ENCODE peak calls at places on chromosome 1, in ten cellular contexts. O is AG10803, R is foreskin fibroblast, H is neural progenitor cell, F is tibial artery, X is Panc1, C is mucosa of descending colon, A is astrocyte, J is lower leg skin, K is left ventricle myocardium inferior. P is an unnamed sample.

GRCh38 chr1:235060607-235061470 is 67.8 kb downstream of the TOMM20 start:
- DNase-seq in R (no peak), X (no peak), H (peak; percentile 68), K (peak; percentile 33), A (no peak), C (peak; percentile 57), O (peak; percentile 58), F (no peak), J (peak; percentile 70), P (peak; percentile 25)

GRCh38 chr1:48674641-48675040 is 102.0 kb downstream of the BEND5 start:
- DNase-seq in F (no peak), R (peak; percentile 30), K (no peak), A (peak; percentile 82), C (no peak), O (peak; percentile 38), X (no peak), J (no peak), H (no peak), P (peak; percentile 41)

GRCh38 chr1:101440484-101440883 is 203.7 kb downstream of the S1PR1 start:
- DNase-seq in H (no peak), F (no peak), X (no peak), O (no peak), A (no peak), J (no peak), R (no peak), K (no peak), C (no peak), P (no peak)

GRCh38 chr1:116580446-116581322 is 9.9 kb upstream of the CD58 start:
- DNase-seq in R (no peak), C (no peak), J (no peak), O (peak; percentile 43), K (no peak), X (no peak), A (peak; percentile 51), H (no peak), F (no peak), P (peak; percentile 13)

GRCh38 chr1:181179980-181180964 is 91.8 kb downstream of the IER5 start:
- DNase-seq in K (peak; percentile 68), X (no peak), J (no peak), R (peak; percentile 66), H (peak; percentile 78), A (peak; percentile 58), F (no peak), C (no peak), O (peak; percentile 66), P (peak; percentile 65)

GRCh38 chr1:47449702-47450552 is 12.1 kb downstream of the FOXD2 start:
- DNase-seq in C (peak; percentile 67), H (peak; percentile 78), X (no peak), R (no peak), A (no peak), J (no peak), O (no peak), F (no peak), K (peak; percentile 31), P (peak; percentile 24)

GRCh38 chr1:64675718-64676345 is 69.0 kb upstream of the RAVER2 start:
- DNase-seq in K (no peak), C (no peak), O (peak; percentile 35), X (peak; percentile 20), R (peak; percentile 16), F (no peak), A (no peak), J (no peak), H (peak; percentile 19), P (peak; percentile 56)

GRCh38 chr1:230717251-230717650 is 3.3 kb upstream of the AGT start:
- DNase-seq in O (peak; percentile 3), R (no peak), F (no peak), X (no peak), K (no peak), J (no peak), C (no peak), A (peak; percentile 4), H (no peak), P (no peak)

GRCh38 chr1:18644469-18645171 is 14.0 kb downstream of the PAX7 start:
- DNase-seq in A (no peak), O (no peak), F (no peak), R (no peak), H (no peak), K (no peak), C (no peak), J (no peak), X (no peak), P (no peak)

GRCh38 chr1:18645172-18646090 is 14.8 kb downstream of the PAX7 start:
- DNase-seq in H (peak; percentile 85), A (no peak), J (no peak), F (no peak), R (no peak), C (no peak), O (no peak), X (no peak), K (no peak), P (no peak)

GRCh38 chr1:18646776-18647410 is 16.2 kb downstream of the PAX7 start:
- DNase-seq in A (no peak), R (no peak), C (no peak), F (no peak), H (peak; percentile 87), X (no peak), K (no peak), O (no peak), J (no peak), P (no peak)

GRCh38 chr1:18647681-18648214 is 17.1 kb downstream of the PAX7 start:
- DNase-seq in H (no peak), A (no peak), C (no peak), K (no peak), R (no peak), J (no peak), X (no peak), O (no peak), F (no peak), P (no peak)

GRCh38 chr1:18646091-18646775 is 15.6 kb downstream of the PAX7 start:
- DNase-seq in J (no peak), C (no peak), H (peak; percentile 87), O (no peak), F (no peak), K (no peak), A (no peak), R (no peak), X (no peak), P (no peak)
- H3K4me3 ChIP-seq in J (no peak overlapping the region), C (no peak overlapping the region), H (peak overlapping the region; percentile 26), O (no peak overlapping the region), F (peak overlapping the region; percentile 12), K (peak overlapping the region; percentile 46), A (no peak overlapping the region), R (no peak overlapping the region), X (peak overlapping the region; percentile 24), P (no peak overlapping the region)

GRCh38 chr1:68293122-68293521 is 60.8 kb upstream of the WLS start:
- DNase-seq in C (no peak), H (peak; percentile 29), K (no peak), O (no peak), J (no peak), X (no peak), R (no peak), A (no peak), F (no peak), P (no peak)
- TF ChIP-seq CTCF in C (no peak), H (no peak), K (no peak), O (no peak), J (no peak), X (no peak), R (no peak), A (no peak), F (no peak), P (no peak)

GRCh38 chr1:228059536-228060457 is 22.7 kb upstream of the ARF1 start:
- DNase-seq in C (peak; percentile 100), O (no peak), J (peak; percentile 82), A (no peak), X (no peak), F (peak; percentile 60), H (peak; percentile 83), R (no peak), K (no peak), P (peak; percentile 27)

GRCh38 chr1:228062085-228062791 is 20.3 kb upstream of the ARF1 start:
- DNase-seq in F (peak; percentile 59), R (no peak), J (no peak), A (no peak), X (no peak), C (peak; percentile 26), K (no peak), O (no peak), H (no peak), P (no peak)

GRCh38 chr1:228058981-228059535 is 23.4 kb upstream of the ARF1 start:
- DNase-seq in O (no peak), C (no peak), K (no peak), R (no peak), H (no peak), A (no peak), J (no peak), F (peak; percentile 57), X (no peak), P (no peak)

GRCh38 chr1:228061411-228062084 is 21.0 kb upstream of the ARF1 start:
- DNase-seq in H (no peak), C (peak; percentile 26), R (no peak), A (no peak), X (no peak), K (no peak), O (no peak), J (no peak), F (peak; percentile 52), P (no peak)

DNA sequence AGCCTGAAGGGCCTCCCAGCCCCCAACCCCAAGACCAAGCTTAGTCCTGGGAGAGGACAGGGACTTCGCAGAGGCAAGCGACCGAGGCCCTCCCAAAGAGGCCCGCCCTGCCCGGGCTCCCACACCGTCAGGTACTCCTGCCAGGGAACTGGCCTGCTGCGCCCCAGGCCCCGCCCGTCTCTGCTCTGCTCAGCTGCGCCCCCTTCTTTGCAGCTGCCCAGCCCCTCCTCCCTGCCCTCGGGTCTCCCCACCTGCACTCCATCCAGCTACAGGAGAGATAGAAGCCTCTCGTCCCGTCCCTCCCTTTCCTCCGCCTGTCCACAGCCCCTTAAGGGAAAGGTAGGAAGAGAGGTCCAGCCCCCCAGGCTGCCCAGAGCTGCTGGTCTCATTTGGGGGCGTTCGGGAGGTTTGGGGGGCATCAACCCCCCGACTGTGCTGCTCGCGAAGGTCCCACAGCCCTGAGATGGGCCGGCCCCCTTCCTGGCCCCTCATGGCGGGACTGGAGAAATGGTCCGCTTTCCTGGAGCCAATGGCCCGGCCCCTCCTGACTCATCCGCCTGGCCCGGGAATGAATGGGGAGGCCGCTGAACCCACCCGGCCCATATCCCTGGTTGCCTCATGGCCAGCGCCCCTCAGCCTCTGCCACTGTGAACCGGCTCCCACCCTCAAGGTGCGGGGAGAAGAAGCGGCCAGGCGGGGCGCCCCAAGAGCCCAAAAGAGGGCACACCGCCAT is 21.9 kb upstream of the ARF1 start:
- DNase-seq in J (no peak), C (peak; percentile 76), A (no peak), O (no peak), X (no peak), R (no peak), F (peak; percentile 60), K (no peak), H (peak; percentile 55), P (peak; percentile 19)
- H3K4me3 ChIP-seq in J (no peak overlapping the region), C (no peak overlapping the region), A (peak overlapping the region; percentile 17), O (no peak overlapping the region), X (peak overlapping the region; percentile 46), R (no peak overlapping the region), F (no peak overlapping the region), K (peak overlapping the region; percentile 35), H (peak overlapping the region; percentile 43), P (peak overlapping the region; percentile 11)

DNA sequence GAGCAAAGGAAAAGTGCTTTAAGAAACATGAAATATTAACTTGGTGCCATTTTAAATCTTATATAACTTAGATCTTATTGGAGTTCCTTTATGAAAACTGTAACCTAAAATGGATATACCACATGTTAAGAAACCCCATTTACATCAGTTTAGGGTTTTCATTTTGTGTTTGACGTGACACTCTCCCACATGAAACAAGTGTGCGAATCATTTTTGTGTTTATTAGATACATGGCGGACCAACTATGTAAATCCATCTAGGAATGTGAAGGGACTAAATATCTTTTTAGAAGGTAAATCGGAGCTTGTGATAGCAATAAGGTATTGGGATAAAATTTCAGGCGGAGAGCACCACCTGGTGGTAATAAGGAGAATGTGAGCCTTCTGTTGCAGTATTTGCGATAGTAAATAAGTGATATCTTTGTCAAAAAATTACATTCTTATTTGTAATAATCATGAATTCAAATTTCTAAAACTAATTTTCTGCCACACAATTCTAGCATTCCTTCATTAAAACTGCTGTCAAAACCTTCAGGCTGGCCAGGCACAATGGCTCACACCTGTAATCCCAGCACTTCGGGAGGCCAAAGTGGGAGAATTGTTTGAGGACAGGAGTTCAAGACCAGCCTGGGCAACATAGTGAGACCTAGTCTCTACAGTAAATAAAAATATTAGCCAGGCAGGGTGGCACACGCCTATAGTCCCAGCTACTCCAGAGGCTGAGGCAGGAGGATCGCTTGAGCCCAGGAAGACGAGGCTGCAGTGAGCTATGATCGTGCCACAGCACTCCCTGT is 31.3 kb downstream of the SMAP2 start:
- DNase-seq in O (peak; percentile 68), K (no peak), J (no peak), X (peak; percentile 59), R (peak; percentile 42), F (no peak), A (peak; percentile 35), C (no peak), H (peak; percentile 46), P (peak; percentile 81)
- TF ChIP-seq CTCF in O (peak; percentile 79), K (peak; percentile 92), J (peak; percentile 20), X (peak; percentile 81), R (peak; percentile 63), F (peak; percentile 83), A (peak; percentile 91), C (peak; percentile 53), H (peak; percentile 98), P (peak; percentile 59)

P was measured in cardiac fibroblast.